ENCODE peak calls at places on chromosomes 13 and 19, in five cellular contexts. Q is breast epithelium, E is sigmoid colon, S is prostate gland, J is HCT116. T is an unnamed sample.

GRCh38 chr13:96948127-96948526 is 46.1 kb downstream of the OXGR1 start:
- DNase-seq in Q (no peak), E (no peak), S (no peak), J (no peak), T (no peak)

GRCh38 chr19:49231389-49231788 is 73.8 kb downstream of the TRPM4 start:
- DNase-seq in Q (no peak), E (no peak), S (no peak), J (no peak), T (no peak)

GRCh38 chr13:74479124-74479523 is 344.9 kb upstream of the KLF12 start:
- DNase-seq in Q (no peak), E (no peak), S (no peak), J (no peak), T (no peak)

GRCh38 chr19:35959968-35960320 is 23.8 kb downstream of the LRFN3 start:
- DNase-seq in Q (no peak), E (no peak), S (no peak), J (no peak), T (no peak)

GRCh38 chr19:41398042-41398403 is 405 bp downstream of the BCKDHA start:
- DNase-seq in Q (no peak), E (no peak), S (no peak), J (no peak), T (no peak)

GRCh38 chr19:39710333-39710890 is 6.1 kb downstream of the LGALS14 start:
- DNase-seq in Q (no peak), E (no peak), S (no peak), J (no peak), T (no peak)

GRCh38 chr19:55251296-55252081 is 7.3 kb downstream of the PPP6R1 start:
- DNase-seq in Q (no peak), E (no peak), S (no peak), J (no peak), T (peak)

GRCh38 chr13:80339841-80340642 is 884 bp downstream of the SPRY2 start:
- DNase-seq in Q (peak), E (peak), S (peak), J (no peak), T (peak)

GRCh38 chr19:10113964-10114650 is 2.6 kb downstream of the P2RY11 start:
- DNase-seq in Q (no peak), E (no peak), S (no peak), J (no peak), T (no peak)

GRCh38 chr19:46040952-46041500 is at the start of gene IGFL4:
- DNase-seq in Q (no peak), E (no peak), S (no peak), J (no peak), T (no peak)

GRCh38 chr13:113328851-113329250 is 31.8 kb downstream of the LAMP1 start:
- DNase-seq in Q (no peak), E (no peak), S (no peak), J (no peak), T (no peak)

GRCh38 chr13:26446751-26447150 is 110.7 kb upstream of the WASF3 start:
- DNase-seq in Q (no peak), E (no peak), S (no peak), J (no peak), T (no peak)

GRCh38 chr13:47826481-47826880 is 174.6 kb downstream of the SUCLA2 start:
- DNase-seq in Q (no peak), E (no peak), S (no peak), J (no peak), T (no peak)

GRCh38 chr19:38904463-38905185 is 4.9 kb downstream of the NFKBIB start:
- DNase-seq in Q (no peak), E (no peak), S (no peak), J (no peak), T (no peak)

GRCh38 chr19:12567951-12568350 is 16.7 kb upstream of the ZNF564 start:
- DNase-seq in Q (no peak), E (no peak), S (no peak), J (no peak), T (no peak)

GRCh38 chr19:45901432-45901903 is 945 bp downstream of the MYPOP start:
- DNase-seq in Q (no peak), E (peak), S (no peak), J (no peak), T (peak)

GRCh38 chr13:25727250-25727649 is 324.6 kb downstream of the SHISA2 start:
- DNase-seq in Q (peak), E (no peak), S (peak), J (no peak), T (no peak)

GRCh38 chr19:38717051-38717450 is 27.2 kb downstream of the CAPN12 start:
- DNase-seq in Q (no peak), E (no peak), S (no peak), J (no peak), T (no peak)

GRCh38 chr19:13208131-13208963 is 58.1 kb downstream of the IER2 start:
- DNase-seq in Q (peak), E (peak), S (no peak), J (no peak), T (peak)

GRCh38 chr13:112773601-112774447 is 84.0 kb downstream of the ATP11A start:
- DNase-seq in Q (no peak), E (no peak), S (no peak), J (no peak), T (no peak)

GRCh38 chr13:80399340-80400163 is 58.6 kb upstream of the SPRY2 start:
- DNase-seq in Q (peak), E (no peak), S (no peak), J (no peak), T (peak)

GRCh38 chr13:90633849-90634248 is 713.6 kb upstream of the MIR17HG start:
- DNase-seq in Q (no peak), E (no peak), S (no peak), J (no peak), T (no peak)

GRCh38 chr13:18949970-18950369 is 231.7 kb downstream of the TUBA3C start:
- DNase-seq in Q (no peak), E (no peak), S (no peak), J (no peak), T (no peak)

GRCh38 chr13:51636349-51636890 is 52.2 kb downstream of the WDFY2 start:
- DNase-seq in Q (no peak), E (no peak), S (peak), J (no peak), T (no peak)

GRCh38 chr13:96089749-96090239 is at the start of gene HS6ST3:
- DNase-seq in Q (no peak), E (no peak), S (peak), J (peak), T (peak)

GRCh38 chr19:1087813-1088418 is 7.3 kb downstream of the POLR2E start:
- DNase-seq in Q (no peak), E (no peak), S (no peak), J (no peak), T (no peak)

GRCh38 chr13:42652642-42653415 is 78.9 kb downstream of the TNFSF11 start:
- DNase-seq in Q (no peak), E (no peak), S (no peak), J (no peak), T (no peak)

GRCh38 chr13:28012896-28013295 is 24.4 kb upstream of the URAD start:
- DNase-seq in Q (no peak), E (no peak), S (no peak), J (no peak), T (no peak)

GRCh38 chr13:30274083-30274482 is 33.3 kb downstream of the KATNAL1 start:
- DNase-seq in Q (no peak), E (no peak), S (no peak), J (no peak), T (no peak)

GRCh38 chr19:3975144-3975543 is 4.2 kb upstream of the DAPK3 start:
- DNase-seq in Q (no peak), E (no peak), S (no peak), J (no peak), T (peak)

GRCh38 chr19:5563008-5563431 is 4.7 kb downstream of the TINCR start:
- DNase-seq in Q (no peak), E (no peak), S (no peak), J (no peak), T (no peak)

GRCh38 chr13:111666377-111666776 is 345.9 kb downstream of the TEX29 start:
- DNase-seq in Q (no peak), E (no peak), S (no peak), J (no peak), T (no peak)

DNA sequence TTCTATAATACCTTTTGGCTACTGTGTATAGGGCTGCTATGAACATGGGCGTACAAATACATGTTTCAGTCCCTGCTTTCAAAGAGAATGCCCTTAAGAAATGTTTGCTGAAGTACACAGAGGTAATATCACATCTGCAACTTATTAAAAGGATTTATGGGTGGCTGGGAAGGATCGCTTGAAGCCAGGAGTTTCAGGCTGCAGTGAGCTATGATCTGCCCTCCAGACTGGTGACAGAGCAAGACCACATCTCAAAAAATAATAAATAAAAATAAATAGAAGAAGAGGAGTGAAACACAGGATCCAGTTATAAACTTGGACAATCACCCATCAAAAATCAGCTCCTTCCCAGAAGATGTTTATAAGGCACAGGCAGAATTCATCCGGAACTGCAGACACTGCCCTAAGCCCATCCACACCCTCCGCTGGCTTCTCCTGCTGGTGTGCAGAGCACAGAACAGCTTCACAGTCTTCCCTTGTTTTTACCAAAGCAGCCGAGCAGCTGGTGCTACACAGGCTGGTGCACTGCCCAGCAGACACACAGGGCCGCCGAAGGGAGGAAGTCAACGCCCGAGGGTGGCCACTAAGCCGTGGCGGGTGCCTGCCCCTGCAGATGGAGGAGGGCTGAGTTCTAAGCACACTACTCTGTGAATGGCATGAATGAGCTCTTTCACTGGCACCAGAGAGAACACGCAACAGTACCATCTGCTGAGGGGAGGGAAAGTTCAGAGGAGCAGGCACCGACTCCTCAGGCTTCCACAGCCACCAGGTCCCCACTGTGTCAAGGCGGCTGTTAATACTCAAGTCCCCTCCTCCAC is 44.0 kb downstream of the BRD4 start:
- DNase-seq in Q (no peak), E (peak), S (no peak), J (no peak), T (peak)
- TF ChIP-seq POLR2AphosphoS5 in Q (no peak), E (no peak), S (no peak), J (no peak), T (no peak)

GRCh38 chr19:18672044-18672451 is 11.4 kb upstream of the CRTC1 start:
- DNase-seq in Q (no peak), E (no peak), S (no peak), J (no peak), T (no peak)

GRCh38 chr19:18674616-18675015 is 8.9 kb upstream of the CRTC1 start:
- DNase-seq in Q (no peak), E (peak), S (no peak), J (no peak), T (no peak)

GRCh38 chr19:18670313-18670712 is 13.2 kb upstream of the CRTC1 start:
- DNase-seq in Q (no peak), E (no peak), S (no peak), J (no peak), T (no peak)

GRCh38 chr19:18671303-18672043 is 12.0 kb upstream of the CRTC1 start:
- DNase-seq in Q (no peak), E (no peak), S (no peak), J (no peak), T (no peak)

DNA sequence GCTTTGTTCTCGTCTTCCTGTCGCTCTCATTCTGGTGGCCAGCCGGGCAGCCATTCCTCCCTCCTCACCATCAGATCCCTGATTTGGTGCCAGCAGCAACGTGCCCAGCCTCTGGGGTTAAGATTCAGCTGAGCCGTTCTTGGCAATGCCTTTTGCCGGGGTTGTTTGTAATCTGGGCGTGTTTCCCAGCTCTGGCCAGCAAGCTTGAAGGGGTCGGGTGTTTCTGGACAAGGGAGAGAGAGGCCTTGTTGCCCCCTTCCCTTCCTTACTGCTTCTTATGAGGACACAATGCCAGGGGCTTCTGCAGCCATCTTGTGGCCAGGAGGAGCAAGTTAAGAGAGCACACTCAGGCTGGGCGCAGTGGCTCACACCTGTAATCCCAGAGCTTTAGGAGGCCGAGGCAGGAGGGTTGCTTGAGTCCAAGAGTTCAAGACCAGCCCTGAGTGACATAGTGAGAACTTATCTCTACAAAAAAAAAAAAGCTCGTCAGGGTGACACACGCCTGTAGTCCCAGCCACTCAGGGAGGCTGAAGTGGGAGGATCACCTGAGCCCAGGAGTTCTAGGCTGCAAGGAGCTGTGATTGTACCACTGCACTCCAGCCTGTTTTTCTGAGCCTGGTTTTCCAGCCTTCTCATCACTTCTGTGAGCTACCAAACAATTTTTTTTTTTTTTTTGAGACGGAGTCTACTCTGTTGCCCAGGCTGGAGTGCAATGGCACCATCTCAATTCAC is 10.7 kb upstream of the CRTC1 start:
- DNase-seq in Q (no peak), E (no peak), S (no peak), J (no peak), T (no peak)
- TF ChIP-seq POLR2AphosphoS5 in Q (no peak), E (no peak), S (no peak), J (no peak), T (no peak)

DNA sequence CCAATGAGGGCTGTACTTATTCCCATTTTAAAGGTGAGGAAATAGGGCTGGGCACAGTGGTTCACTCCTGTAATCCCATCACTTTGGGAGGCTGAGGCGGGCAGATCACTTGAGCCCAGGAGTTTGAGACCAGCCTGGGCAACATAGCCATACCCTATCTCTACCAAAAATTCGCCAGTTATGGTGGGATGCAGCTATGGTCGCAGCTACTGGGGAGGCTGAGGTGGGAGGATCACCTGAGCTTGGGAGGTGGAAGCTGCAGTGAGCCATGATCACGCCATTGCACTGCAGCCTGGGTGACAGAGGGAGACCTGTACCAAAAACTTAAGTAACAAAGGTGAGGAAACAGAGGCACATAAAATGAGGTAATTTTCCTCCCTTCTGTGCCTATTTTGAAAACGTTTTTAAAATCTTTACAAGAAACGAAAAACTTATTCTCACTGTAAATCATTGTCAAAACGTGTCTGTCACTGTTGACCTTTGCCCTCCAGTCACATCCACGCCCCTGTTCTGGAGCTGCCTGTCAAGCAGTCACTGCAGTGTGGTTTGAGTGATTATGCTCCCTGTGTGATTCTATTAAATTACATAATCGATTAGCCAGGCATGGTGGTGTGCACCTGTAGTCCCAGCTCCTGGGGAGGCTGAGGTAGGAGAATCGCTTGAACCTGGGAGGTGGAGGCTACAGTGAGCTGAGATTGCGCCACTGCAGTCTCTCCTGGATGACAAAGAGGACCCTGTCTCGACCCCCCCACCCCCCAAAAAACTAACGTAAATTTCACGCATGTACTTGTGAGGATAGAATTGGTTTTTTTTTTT is 12.5 kb downstream of the NOP53 start:
- DNase-seq in Q (no peak), E (no peak), S (no peak), J (no peak), T (no peak)
- TF ChIP-seq POLR2AphosphoS5 in Q (no peak), E (no peak), S (no peak), J (no peak), T (no peak)

DNA sequence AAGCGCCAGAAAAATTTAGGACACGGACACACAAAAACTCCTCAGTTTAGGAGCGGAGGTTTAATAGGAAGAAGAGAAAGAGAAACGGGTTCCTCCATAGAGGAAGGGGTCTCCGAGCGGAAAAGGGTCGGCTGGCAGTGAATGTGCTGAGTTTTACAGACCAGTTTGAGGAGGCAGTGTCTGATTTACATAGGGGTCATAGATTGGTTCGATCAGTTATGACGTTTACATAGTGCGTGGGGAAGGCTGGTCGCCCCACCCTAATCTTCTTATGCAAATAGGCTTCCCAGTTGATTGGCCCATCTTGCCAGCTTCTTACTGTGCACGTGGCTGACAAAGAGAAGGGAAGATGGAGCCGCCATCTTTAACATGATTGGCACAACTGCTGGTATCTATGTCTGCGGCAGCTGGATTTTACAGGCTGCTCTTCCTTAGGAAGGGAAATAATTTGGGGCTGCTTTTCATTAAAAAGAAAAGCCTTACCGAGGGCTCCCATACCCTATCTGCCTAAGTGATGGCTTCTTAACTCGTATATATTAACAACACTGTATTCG is 1.2 kb upstream of the ZNF225 start:
- DNase-seq in Q (no peak), E (no peak), S (no peak), J (no peak), T (no peak)
- TF ChIP-seq POLR2AphosphoS5 in Q (no peak), E (no peak), S (no peak), J (no peak), T (no peak)